ENCODE peak calls at places on chromosomes 6 and 20, in six cellular contexts. One of them, this sample, is unnamed.

GRCh38 chr6:51459958-51460357 is 627.5 kb downstream of the PKHD1 start:
- DNase-seq in GM12865: peak
- DNase-seq in GM10248: peak
- DNase-seq in fibroblast of lung: no peak
- DNase-seq in mucosa of descending colon: no peak
- DNase-seq in GM20000: peak
- DNase-seq in this sample: no peak

GRCh38 chr6:12594541-12594893 is 122.0 kb upstream of the PHACTR1 start:
- DNase-seq in GM12865: peak
- DNase-seq in GM10248: no peak
- DNase-seq in fibroblast of lung: no peak
- DNase-seq in mucosa of descending colon: no peak
- DNase-seq in GM20000: peak
- DNase-seq in this sample: no peak

GRCh38 chr6:120005292-120005976 is 655.9 kb upstream of the MAN1A1 start:
- DNase-seq in GM12865: peak
- DNase-seq in GM10248: no peak
- DNase-seq in fibroblast of lung: no peak
- DNase-seq in mucosa of descending colon: no peak
- DNase-seq in GM20000: no peak
- DNase-seq in this sample: no peak

GRCh38 chr6:112906737-112907136 is 559.6 kb downstream of the RFPL4B start:
- DNase-seq in GM12865: no peak
- DNase-seq in GM10248: no peak
- DNase-seq in fibroblast of lung: peak
- DNase-seq in mucosa of descending colon: no peak
- DNase-seq in GM20000: no peak
- DNase-seq in this sample: no peak

GRCh38 chr6:104603108-104603745 is 256.5 kb downstream of the HACE1 start:
- DNase-seq in GM12865: no peak
- DNase-seq in GM10248: no peak
- DNase-seq in fibroblast of lung: no peak
- DNase-seq in mucosa of descending colon: no peak
- DNase-seq in GM20000: no peak
- DNase-seq in this sample: peak

GRCh38 chr6:16334671-16335070 is 96.3 kb downstream of the GMPR start:
- DNase-seq in GM12865: no peak
- DNase-seq in GM10248: no peak
- DNase-seq in fibroblast of lung: peak
- DNase-seq in mucosa of descending colon: no peak
- DNase-seq in GM20000: no peak
- DNase-seq in this sample: no peak

GRCh38 chr20:44217342-44218092 is 6.9 kb upstream of the OSER1 start:
- DNase-seq in GM12865: peak
- DNase-seq in GM10248: peak
- DNase-seq in fibroblast of lung: peak
- DNase-seq in mucosa of descending colon: peak
- DNase-seq in GM20000: peak
- DNase-seq in this sample: peak

GRCh38 chr6:21953831-21954801 is 342.7 kb downstream of the PRL start:
- DNase-seq in GM12865: peak
- DNase-seq in GM10248: no peak
- DNase-seq in fibroblast of lung: peak
- DNase-seq in mucosa of descending colon: peak
- DNase-seq in GM20000: no peak
- DNase-seq in this sample: peak

GRCh38 chr6:43978473-43979360 is 148.5 kb downstream of the MRPL14 start:
- DNase-seq in GM12865: no peak
- DNase-seq in GM10248: no peak
- DNase-seq in fibroblast of lung: peak
- DNase-seq in mucosa of descending colon: no peak
- DNase-seq in GM20000: no peak
- DNase-seq in this sample: no peak

GRCh38 chr6:42774201-42774600 is 7.7 kb upstream of the BICRAL start:
- DNase-seq in GM12865: peak
- DNase-seq in GM10248: no peak
- DNase-seq in fibroblast of lung: no peak
- DNase-seq in mucosa of descending colon: no peak
- DNase-seq in GM20000: no peak
- DNase-seq in this sample: peak

GRCh38 chr20:45911486-45912343 is at the start of gene PLTP:
- DNase-seq in GM12865: peak
- DNase-seq in GM10248: peak
- DNase-seq in fibroblast of lung: peak
- DNase-seq in mucosa of descending colon: peak
- DNase-seq in GM20000: peak
- DNase-seq in this sample: peak

GRCh38 chr6:32148289-32148688 is 3.5 kb downstream of the PRRT1 start:
- DNase-seq in GM12865: no peak
- DNase-seq in GM10248: no peak
- DNase-seq in fibroblast of lung: no peak
- DNase-seq in mucosa of descending colon: no peak
- DNase-seq in GM20000: no peak
- DNase-seq in this sample: peak

GRCh38 chr6:84809504-84809903 is 45.1 kb upstream of the TBX18 start:
- DNase-seq in GM12865: no peak
- DNase-seq in GM10248: no peak
- DNase-seq in fibroblast of lung: no peak
- DNase-seq in mucosa of descending colon: no peak
- DNase-seq in GM20000: no peak
- DNase-seq in this sample: no peak

GRCh38 chr6:39786636-39787035 is 5.5 kb upstream of the DAAM2 start:
- DNase-seq in GM12865: no peak
- DNase-seq in GM10248: no peak
- DNase-seq in fibroblast of lung: no peak
- DNase-seq in mucosa of descending colon: no peak
- DNase-seq in GM20000: no peak
- DNase-seq in this sample: no peak

GRCh38 chr6:89745728-89746127 is 73.9 kb downstream of the MDN1 start:
- DNase-seq in GM12865: no peak
- DNase-seq in GM10248: no peak
- DNase-seq in fibroblast of lung: peak
- DNase-seq in mucosa of descending colon: no peak
- DNase-seq in GM20000: no peak
- DNase-seq in this sample: no peak

GRCh38 chr6:43076928-43077809 is 1.1 kb downstream of the PTK7 start:
- DNase-seq in GM12865: no peak
- DNase-seq in GM10248: no peak
- DNase-seq in fibroblast of lung: peak
- DNase-seq in mucosa of descending colon: peak
- DNase-seq in GM20000: no peak
- DNase-seq in this sample: peak

GRCh38 chr6:13229205-13230085 is 98.9 kb downstream of the TBC1D7 start:
- DNase-seq in GM12865: peak
- DNase-seq in GM10248: peak
- DNase-seq in fibroblast of lung: no peak
- DNase-seq in mucosa of descending colon: no peak
- DNase-seq in GM20000: peak
- DNase-seq in this sample: peak

GRCh38 chr6:149925974-149926777 is 3.3 kb upstream of the RAET1G start:
- DNase-seq in GM12865: peak
- DNase-seq in GM10248: no peak
- DNase-seq in fibroblast of lung: peak
- DNase-seq in mucosa of descending colon: peak
- DNase-seq in GM20000: no peak
- DNase-seq in this sample: peak

GRCh38 chr6:108622601-108623335 is 62.1 kb downstream of the FOXO3 start:
- DNase-seq in GM12865: no peak
- DNase-seq in GM10248: no peak
- DNase-seq in fibroblast of lung: peak
- DNase-seq in mucosa of descending colon: no peak
- DNase-seq in GM20000: no peak
- DNase-seq in this sample: no peak

GRCh38 chr6:41505084-41506049 is 40.8 kb upstream of the FOXP4 start:
- DNase-seq in GM12865: peak
- DNase-seq in GM10248: peak
- DNase-seq in fibroblast of lung: peak
- DNase-seq in mucosa of descending colon: peak
- DNase-seq in GM20000: peak
- DNase-seq in this sample: peak

GRCh38 chr20:40897177-40897700 is 131.4 kb upstream of the TOP1 start:
- DNase-seq in GM12865: no peak
- DNase-seq in GM10248: no peak
- DNase-seq in fibroblast of lung: peak
- DNase-seq in mucosa of descending colon: no peak
- DNase-seq in GM20000: no peak
- DNase-seq in this sample: no peak

GRCh38 chr20:36542516-36543186 is 1.3 kb downstream of the MYL9 start:
- DNase-seq in GM12865: no peak
- DNase-seq in GM10248: peak
- DNase-seq in fibroblast of lung: no peak
- DNase-seq in mucosa of descending colon: no peak
- DNase-seq in GM20000: no peak
- DNase-seq in this sample: no peak

GRCh38 chr20:48604426-48604825 is 223.4 kb downstream of the PREX1 start:
- DNase-seq in GM12865: no peak
- DNase-seq in GM10248: no peak
- DNase-seq in fibroblast of lung: no peak
- DNase-seq in mucosa of descending colon: peak
- DNase-seq in GM20000: no peak
- DNase-seq in this sample: no peak

DNA sequence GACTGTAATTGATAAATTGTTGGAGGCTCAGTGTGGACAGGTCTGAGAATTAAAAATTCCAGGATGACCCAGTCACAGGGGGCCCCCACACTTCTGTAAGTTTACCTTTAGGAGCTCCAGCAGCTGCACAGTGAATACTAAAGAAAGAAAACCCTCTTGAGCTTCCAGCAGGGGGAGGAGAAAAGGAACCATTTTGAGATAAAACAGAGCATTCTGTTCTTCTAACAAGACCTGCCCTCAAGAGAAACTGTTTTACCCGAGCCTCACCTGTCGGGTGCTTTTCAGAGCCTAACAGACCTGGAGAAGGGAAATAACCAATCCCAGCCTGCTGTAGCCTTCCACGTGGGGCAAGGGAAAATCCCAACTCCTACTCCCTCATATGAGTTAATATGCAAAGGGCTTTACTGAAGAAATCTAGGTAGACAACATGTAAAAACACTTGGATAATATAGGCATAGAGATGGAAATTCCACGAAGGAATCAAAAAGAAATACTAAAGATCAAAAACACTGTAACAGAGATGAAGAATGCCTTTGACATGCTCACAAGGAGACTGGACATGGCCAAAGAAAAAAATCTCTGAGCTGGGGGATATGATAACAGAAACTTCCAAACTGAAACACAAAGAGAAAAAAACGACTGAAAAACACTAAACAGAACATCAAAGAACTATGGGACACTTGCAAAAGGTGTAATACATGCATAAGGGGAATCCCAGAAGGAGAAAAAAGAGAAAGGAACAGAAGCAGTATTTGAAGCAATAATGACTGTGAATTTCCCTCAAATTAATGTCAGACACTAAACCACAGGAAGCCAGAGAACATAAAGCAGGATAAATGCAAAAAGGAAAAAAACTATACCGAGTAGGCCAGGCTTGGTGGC is 117.6 kb upstream of the ARID1B start:
- DNase-seq in GM12865: peak
- DNase-seq in GM10248: no peak
- DNase-seq in fibroblast of lung: no peak
- DNase-seq in mucosa of descending colon: no peak
- DNase-seq in GM20000: no peak
- DNase-seq in this sample: no peak
- TF ChIP-seq CTCF in GM12865: no peak
- TF ChIP-seq CTCF in GM10248: no peak
- TF ChIP-seq CTCF in fibroblast of lung: no peak
- TF ChIP-seq CTCF in mucosa of descending colon: no peak
- TF ChIP-seq CTCF in GM20000: no peak
- TF ChIP-seq CTCF in this sample: no peak

GRCh38 chr20:1503564-1504227 is 12.5 kb upstream of the SIRPB2 start:
- DNase-seq in GM12865: peak
- DNase-seq in GM10248: peak
- DNase-seq in fibroblast of lung: peak
- DNase-seq in mucosa of descending colon: peak
- DNase-seq in GM20000: peak
- DNase-seq in this sample: peak
- TF ChIP-seq CTCF in GM12865: peak
- TF ChIP-seq CTCF in GM10248: peak
- TF ChIP-seq CTCF in fibroblast of lung: peak
- TF ChIP-seq CTCF in mucosa of descending colon: peak
- TF ChIP-seq CTCF in GM20000: peak
- TF ChIP-seq CTCF in this sample: peak

GRCh38 chr6:8063762-8064637 is at the start of gene BLOC1S5:
- DNase-seq in GM12865: peak
- DNase-seq in GM10248: peak
- DNase-seq in fibroblast of lung: peak
- DNase-seq in mucosa of descending colon: peak
- DNase-seq in GM20000: peak
- DNase-seq in this sample: peak
- TF ChIP-seq CTCF in GM12865: no peak
- TF ChIP-seq CTCF in GM10248: peak
- TF ChIP-seq CTCF in fibroblast of lung: no peak
- TF ChIP-seq CTCF in mucosa of descending colon: no peak
- TF ChIP-seq CTCF in GM20000: no peak
- TF ChIP-seq CTCF in this sample: no peak

GRCh38 chr6:73451166-73452106 is 661 bp downstream of the CGAS start:
- DNase-seq in GM12865: peak
- DNase-seq in GM10248: peak
- DNase-seq in fibroblast of lung: peak
- DNase-seq in mucosa of descending colon: peak
- DNase-seq in GM20000: peak
- DNase-seq in this sample: peak
- TF ChIP-seq CTCF in GM12865: no peak
- TF ChIP-seq CTCF in GM10248: peak
- TF ChIP-seq CTCF in fibroblast of lung: no peak
- TF ChIP-seq CTCF in mucosa of descending colon: no peak
- TF ChIP-seq CTCF in GM20000: no peak
- TF ChIP-seq CTCF in this sample: no peak

GRCh38 chr6:53294095-53294494 is 54.7 kb downstream of the ELOVL5 start:
- DNase-seq in GM12865: no peak
- DNase-seq in GM10248: no peak
- DNase-seq in fibroblast of lung: peak
- DNase-seq in mucosa of descending colon: peak
- DNase-seq in GM20000: no peak
- DNase-seq in this sample: peak
- TF ChIP-seq CTCF in GM12865: peak
- TF ChIP-seq CTCF in GM10248: peak
- TF ChIP-seq CTCF in fibroblast of lung: peak
- TF ChIP-seq CTCF in mucosa of descending colon: peak
- TF ChIP-seq CTCF in GM20000: peak
- TF ChIP-seq CTCF in this sample: peak

DNA sequence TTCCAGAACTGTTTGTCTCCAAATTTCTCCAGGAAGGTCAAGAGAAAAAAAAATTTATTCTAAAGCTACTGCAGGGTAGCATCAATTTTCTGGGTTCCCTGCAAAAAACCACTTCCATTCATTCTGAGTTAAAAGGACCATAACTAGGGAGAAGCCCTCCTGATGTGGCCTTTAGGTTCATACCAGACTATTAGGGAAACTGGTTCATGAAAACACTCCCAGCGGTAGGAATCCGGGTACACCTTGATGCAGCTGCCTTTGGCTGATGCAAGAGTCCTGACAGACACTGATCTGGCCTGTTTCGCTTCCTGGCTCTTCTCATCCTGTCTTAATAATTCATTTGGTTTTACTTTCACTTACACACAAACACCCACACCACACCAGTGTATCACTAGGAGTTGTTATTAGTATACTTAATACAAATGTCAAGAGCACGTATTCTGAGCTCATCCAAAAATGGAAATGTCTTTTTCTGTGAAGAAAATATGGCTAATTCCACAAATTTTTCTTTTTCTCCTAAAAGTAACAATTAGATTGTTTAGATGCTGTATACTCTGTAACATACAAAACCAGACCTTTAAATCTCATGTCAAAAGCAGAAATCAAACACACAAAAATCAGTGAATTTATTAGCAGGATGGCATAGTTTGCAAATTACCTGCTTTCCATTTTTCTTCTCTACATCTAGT is 38.4 kb upstream of the ARHGAP18 start:
- DNase-seq in GM12865: peak
- DNase-seq in GM10248: peak
- DNase-seq in fibroblast of lung: peak
- DNase-seq in mucosa of descending colon: no peak
- DNase-seq in GM20000: peak
- DNase-seq in this sample: peak
- TF ChIP-seq CTCF in GM12865: no peak
- TF ChIP-seq CTCF in GM10248: no peak
- TF ChIP-seq CTCF in fibroblast of lung: no peak
- TF ChIP-seq CTCF in mucosa of descending colon: no peak
- TF ChIP-seq CTCF in GM20000: no peak
- TF ChIP-seq CTCF in this sample: no peak

This sample was measured in activated CD8-positive, alpha-beta T cell treated with anti-CD3 and anti-CD28 coated beads for 36 hours.